ENCODE peak calls at places on chromosomes 3 and 15, in nine cellular contexts. U, R, T, I, H, Y, J, W and V are unnamed samples.

GRCh38 chr3:9732753-9733115 is 1.2 kb downstream of the BRPF1 start:
- DNase-seq in U (no peak), R (no peak), T (no peak), I (no peak), H (no peak), Y (peak), J (no peak), W (peak), V (no peak)

GRCh38 chr3:52128118-52128683 is 26.0 kb downstream of the POC1A start:
- DNase-seq in U (no peak), R (no peak), T (peak), I (no peak), H (no peak), Y (peak), J (no peak), W (peak), V (no peak)

GRCh38 chr3:12662593-12663310 is 1.2 kb downstream of the RAF1 start:
- DNase-seq in U (peak), R (no peak), T (no peak), I (peak), H (no peak), Y (peak), J (peak), W (peak), V (no peak)

GRCh38 chr15:91258436-91258779 is 158.4 kb downstream of the SV2B start:
- DNase-seq in U (peak), R (no peak), T (no peak), I (no peak), H (no peak), Y (peak), J (no peak), W (peak), V (no peak)

GRCh38 chr3:15428539-15428938 is 1.1 kb downstream of the EAF1 start:
- DNase-seq in U (peak), R (no peak), T (no peak), I (no peak), H (no peak), Y (peak), J (no peak), W (peak), V (no peak)

GRCh38 chr15:72944565-72944964 is 107.7 kb upstream of the NEO1 start:
- DNase-seq in U (no peak), R (no peak), T (no peak), I (no peak), H (no peak), Y (no peak), J (no peak), W (no peak), V (no peak)

GRCh38 chr15:73021139-73021621 is 31.1 kb upstream of the NEO1 start:
- DNase-seq in U (no peak), R (no peak), T (no peak), I (no peak), H (no peak), Y (no peak), J (no peak), W (no peak), V (no peak)

GRCh38 chr3:53311882-53312281 is 35.5 kb downstream of the DCP1A start:
- DNase-seq in U (no peak), R (no peak), T (no peak), I (no peak), H (no peak), Y (no peak), J (no peak), W (no peak), V (no peak)

GRCh38 chr3:148648685-148649352 is 48.9 kb upstream of the AGTR1 start:
- DNase-seq in U (no peak), R (no peak), T (no peak), I (no peak), H (no peak), Y (peak), J (no peak), W (peak), V (no peak)

GRCh38 chr3:116051040-116051439 is 394.2 kb downstream of the LSAMP start:
- DNase-seq in U (no peak), R (no peak), T (no peak), I (no peak), H (no peak), Y (peak), J (no peak), W (peak), V (no peak)

GRCh38 chr3:50345586-50345985 is at the start of gene ZMYND10:
- DNase-seq in U (peak), R (peak), T (no peak), I (peak), H (peak), Y (peak), J (peak), W (peak), V (no peak)

GRCh38 chr15:52710050-52710709 is 31.0 kb upstream of the ATOSA start:
- DNase-seq in U (no peak), R (no peak), T (no peak), I (no peak), H (no peak), Y (no peak), J (no peak), W (peak), V (no peak)

GRCh38 chr3:139302084-139302800 is 41.6 kb upstream of the MRPS22 start:
- DNase-seq in U (no peak), R (no peak), T (peak), I (no peak), H (no peak), Y (peak), J (no peak), W (peak), V (no peak)

GRCh38 chr3:16890605-16891333 is 6.0 kb downstream of the PLCL2 start:
- DNase-seq in U (no peak), R (no peak), T (no peak), I (no peak), H (no peak), Y (no peak), J (no peak), W (no peak), V (no peak)

GRCh38 chr3:94614192-94614591 is 551.3 kb downstream of the NSUN3 start:
- DNase-seq in U (no peak), R (no peak), T (no peak), I (no peak), H (no peak), Y (no peak), J (no peak), W (no peak), V (no peak)

GRCh38 chr15:59751552-59752413 is 62.7 kb upstream of the BNIP2 start:
- DNase-seq in U (no peak), R (peak), T (no peak), I (no peak), H (no peak), Y (peak), J (no peak), W (peak), V (no peak)

GRCh38 chr15:50697109-50697797 is 10.7 kb upstream of the TRPM7 start:
- DNase-seq in U (no peak), R (no peak), T (no peak), I (no peak), H (no peak), Y (no peak), J (no peak), W (no peak), V (no peak)

GRCh38 chr15:79919749-79920511 is 23.1 kb upstream of the MTHFS start:
- DNase-seq in U (no peak), R (no peak), T (no peak), I (no peak), H (no peak), Y (no peak), J (no peak), W (no peak), V (no peak)

GRCh38 chr15:76928231-76928630 is 3.3 kb upstream of the RCN2 start:
- DNase-seq in U (no peak), R (no peak), T (no peak), I (no peak), H (no peak), Y (no peak), J (no peak), W (no peak), V (no peak)

GRCh38 chr15:61474796-61475195 is 245.7 kb upstream of the RORA start:
- DNase-seq in U (no peak), R (no peak), T (no peak), I (no peak), H (no peak), Y (peak), J (no peak), W (no peak), V (no peak)

GRCh38 chr3:7788881-7789280 is 712.7 kb upstream of the LMCD1 start:
- DNase-seq in U (no peak), R (no peak), T (no peak), I (no peak), H (no peak), Y (peak), J (no peak), W (no peak), V (no peak)

GRCh38 chr3:107498646-107499045 is 24.1 kb upstream of the BBX start:
- DNase-seq in U (no peak), R (no peak), T (no peak), I (no peak), H (no peak), Y (no peak), J (no peak), W (no peak), V (no peak)

GRCh38 chr15:60179786-60180391 is 175.8 kb downstream of the FOXB1 start:
- DNase-seq in U (peak), R (peak), T (no peak), I (no peak), H (no peak), Y (peak), J (no peak), W (peak), V (no peak)